ENCODE peak calls at places on chromosome 9, in six cellular contexts. S is GM03348; V is CD8-positive, alpha-beta T cell; G is T-helper 1 cell; Z is caudate nucleus; D is fibroblast of the conjunctiva. Y is an unnamed sample.

GRCh38 chr9:21252727-21253547 is 13.1 kb upstream of the IFNA14 start:
- DNase-seq in S (peak), V (no peak), G (no peak), Z (no peak), D (no peak), Y (no peak)

GRCh38 chr9:127589955-127590370 is 22.1 kb upstream of the STXBP1 start:
- DNase-seq in S (peak), V (no peak), G (no peak), Z (no peak), D (peak), Y (peak)

GRCh38 chr9:112836394-112836793 is 54.3 kb downstream of the SLC46A2 start:
- DNase-seq in S (no peak), V (no peak), G (no peak), Z (no peak), D (no peak), Y (no peak)

GRCh38 chr9:22990349-22990748 is 543.7 kb downstream of the DMRTA1 start:
- DNase-seq in S (no peak), V (no peak), G (no peak), Z (no peak), D (no peak), Y (no peak)

GRCh38 chr9:32644698-32645097 is 9.2 kb upstream of the TAF1L start:
- DNase-seq in S (peak), V (no peak), G (no peak), Z (no peak), D (no peak), Y (no peak)

GRCh38 chr9:135797507-135798302 is 95.7 kb downstream of the KCNT1 start:
- DNase-seq in S (peak), V (no peak), G (no peak), Z (no peak), D (peak), Y (peak)

GRCh38 chr9:35962126-35962906 is 4.4 kb upstream of the OR2S2 start:
- DNase-seq in S (peak), V (no peak), G (no peak), Z (no peak), D (no peak), Y (no peak)

GRCh38 chr9:76161546-76161945 is 232.7 kb downstream of the RFK start:
- DNase-seq in S (peak), V (no peak), G (no peak), Z (no peak), D (peak), Y (no peak)

GRCh38 chr9:98974994-98975712 is 31.4 kb downstream of the COL15A1 start:
- DNase-seq in S (peak), V (peak), G (peak), Z (peak), D (peak), Y (peak)

GRCh38 chr9:122228191-122228905 is 409 bp downstream of the LHX6 start:
- DNase-seq in S (peak), V (no peak), G (no peak), Z (no peak), D (no peak), Y (no peak)

GRCh38 chr9:70130266-70130665 is 86.6 kb downstream of the MAMDC2 start:
- DNase-seq in S (no peak), V (no peak), G (no peak), Z (no peak), D (no peak), Y (no peak)

GRCh38 chr9:130408669-130409068 is 36.1 kb upstream of the ASS1 start:
- DNase-seq in S (no peak), V (no peak), G (no peak), Z (no peak), D (no peak), Y (no peak)

GRCh38 chr9:14236586-14236985 is 77.4 kb downstream of the NFIB start:
- DNase-seq in S (no peak), V (no peak), G (no peak), Z (no peak), D (no peak), Y (no peak)

GRCh38 chr9:98010450-98010849 is 27.3 kb downstream of the ANP32B start:
- DNase-seq in S (no peak), V (no peak), G (no peak), Z (no peak), D (no peak), Y (peak)

GRCh38 chr9:113754739-113755138 is 121.4 kb upstream of the ZNF618 start:
- DNase-seq in S (no peak), V (no peak), G (no peak), Z (no peak), D (no peak), Y (no peak)

GRCh38 chr9:27726244-27727141 is 153.2 kb upstream of the C9orf72 start:
- DNase-seq in S (peak), V (peak), G (no peak), Z (peak), D (peak), Y (peak)

GRCh38 chr9:70228098-70228497 is 30.7 kb upstream of the SMC5 start:
- DNase-seq in S (no peak), V (no peak), G (no peak), Z (no peak), D (no peak), Y (no peak)

GRCh38 chr9:123375725-123376132 is 19.7 kb downstream of the CRB2 start:
- DNase-seq in S (peak), V (no peak), G (no peak), Z (no peak), D (no peak), Y (no peak)

GRCh38 chr9:36765468-36766341 is 193.0 kb downstream of the MELK start:
- DNase-seq in S (peak), V (peak), G (peak), Z (peak), D (peak), Y (peak)

GRCh38 chr9:12956261-12956660 is 181.4 kb downstream of the LURAP1L start:
- DNase-seq in S (no peak), V (no peak), G (no peak), Z (no peak), D (no peak), Y (no peak)

GRCh38 chr9:111959960-111960359 is 63.3 kb downstream of the UGCG start:
- DNase-seq in S (no peak), V (no peak), G (no peak), Z (no peak), D (no peak), Y (no peak)

GRCh38 chr9:77819672-77820071 is 171.6 kb upstream of the GNA14 start:
- DNase-seq in S (peak), V (no peak), G (no peak), Z (no peak), D (no peak), Y (no peak)

GRCh38 chr9:115209601-115210306 is 91.8 kb upstream of the TNC start:
- DNase-seq in S (no peak), V (no peak), G (no peak), Z (no peak), D (no peak), Y (no peak)

GRCh38 chr9:38074441-38074943 is 5.5 kb upstream of the SHB start:
- DNase-seq in S (peak), V (no peak), G (no peak), Z (no peak), D (no peak), Y (no peak)

GRCh38 chr9:121921444-121921843 is 171.7 kb downstream of the TTLL11 start:
- DNase-seq in S (no peak), V (no peak), G (no peak), Z (no peak), D (no peak), Y (no peak)

GRCh38 chr9:130463763-130464745 is 19.3 kb downstream of the ASS1 start:
- DNase-seq in S (no peak), V (no peak), G (no peak), Z (no peak), D (no peak), Y (no peak)

GRCh38 chr9:38346811-38347735 is 45.4 kb upstream of the ALDH1B1 start:
- DNase-seq in S (no peak), V (no peak), G (no peak), Z (no peak), D (no peak), Y (no peak)

GRCh38 chr9:131442351-131442750 is 48.5 kb downstream of the PRRC2B start:
- DNase-seq in S (no peak), V (no peak), G (no peak), Z (no peak), D (no peak), Y (no peak)

GRCh38 chr9:96130970-96131369 is 171.0 kb downstream of the HSD17B3 start:
- DNase-seq in S (no peak), V (no peak), G (no peak), Z (no peak), D (no peak), Y (no peak)

GRCh38 chr9:92158097-92158601 is 42.9 kb upstream of the SPTLC1 start:
- DNase-seq in S (no peak), V (no peak), G (no peak), Z (no peak), D (no peak), Y (no peak)

GRCh38 chr9:10059044-10059443 is 553.8 kb downstream of the PTPRD start:
- DNase-seq in S (peak), V (no peak), G (no peak), Z (no peak), D (peak), Y (no peak)

GRCh38 chr9:128389395-128390149 is 18.4 kb downstream of the URM1 start:
- DNase-seq in S (no peak), V (no peak), G (no peak), Z (no peak), D (no peak), Y (no peak)

GRCh38 chr9:97560851-97561250 is 59.4 kb downstream of the TMOD1 start:
- DNase-seq in S (no peak), V (no peak), G (no peak), Z (no peak), D (no peak), Y (no peak)

GRCh38 chr9:33351547-33351946 is 50.8 kb downstream of the AQP7 start:
- DNase-seq in S (no peak), V (no peak), G (no peak), Z (no peak), D (no peak), Y (no peak)

GRCh38 chr9:114307323-114308250 is 15.3 kb upstream of the ORM1 start:
- DNase-seq in S (peak), V (no peak), G (no peak), Z (no peak), D (no peak), Y (no peak)

GRCh38 chr9:93467062-93467416 is 13.7 kb upstream of the FAM120AOS start:
- DNase-seq in S (no peak), V (no peak), G (no peak), Z (no peak), D (no peak), Y (no peak)

GRCh38 chr9:91379461-91379860 is 17.7 kb upstream of the AUH start:
- DNase-seq in S (no peak), V (no peak), G (no peak), Z (no peak), D (no peak), Y (no peak)

GRCh38 chr9:1173211-1173610 is 123.1 kb downstream of the DMRT2 start:
- DNase-seq in S (peak), V (no peak), G (no peak), Z (no peak), D (peak), Y (no peak)